ENCODE peak calls at places on chromosomes 16 and 17, in nine cellular contexts. One of them, this sample, is unnamed. For H3K9me3, the result is how much of the 10 kb centered on the place peaks cover.

GRCh38 chr16:80198265-80198994 is 342.4 kb upstream of the DYNLRB2 start:
- DNase-seq in neural progenitor cell: no peak
- DNase-seq in OCI-LY7: no peak
- DNase-seq in fibroblast of lung: peak
- DNase-seq in A549: peak
- DNase-seq in HepG2: peak
- DNase-seq in GM23248: peak
- DNase-seq in H1: no peak
- DNase-seq in neuronal stem cell: no peak
- DNase-seq in this sample: no peak

GRCh38 chr17:77227461-77228223 is 86.9 kb downstream of the SEC14L1 start:
- DNase-seq in OCI-LY7: no peak
- DNase-seq in GM23248: peak
- DNase-seq in neuronal stem cell: no peak
- DNase-seq in A549: no peak
- DNase-seq in neural progenitor cell: no peak
- DNase-seq in HepG2: no peak
- DNase-seq in fibroblast of lung: no peak
- DNase-seq in H1: no peak
- DNase-seq in this sample: no peak

GRCh38 chr16:57941016-57941656 is 29.8 kb downstream of the CNGB1 start:
- DNase-seq in H1: no peak
- DNase-seq in neural progenitor cell: no peak
- DNase-seq in HepG2: no peak
- DNase-seq in fibroblast of lung: peak
- DNase-seq in OCI-LY7: no peak
- DNase-seq in A549: no peak
- DNase-seq in neuronal stem cell: no peak
- DNase-seq in GM23248: peak
- DNase-seq in this sample: no peak

GRCh38 chr16:85927938-85928337 is 29.0 kb downstream of the IRF8 start:
- DNase-seq in OCI-LY7: no peak
- DNase-seq in GM23248: no peak
- DNase-seq in A549: no peak
- DNase-seq in HepG2: no peak
- DNase-seq in fibroblast of lung: no peak
- DNase-seq in neural progenitor cell: no peak
- DNase-seq in neuronal stem cell: no peak
- DNase-seq in H1: no peak
- DNase-seq in this sample: no peak

GRCh38 chr16:4800290-4801041 is 2.0 kb downstream of the ROGDI start:
- DNase-seq in A549: no peak
- DNase-seq in HepG2: peak
- DNase-seq in H1: no peak
- DNase-seq in OCI-LY7: no peak
- DNase-seq in neural progenitor cell: no peak
- DNase-seq in GM23248: no peak
- DNase-seq in neuronal stem cell: no peak
- DNase-seq in fibroblast of lung: no peak
- DNase-seq in this sample: no peak

GRCh38 chr17:50906443-50906842 is 40.3 kb upstream of the TOB1 start:
- DNase-seq in HepG2: no peak
- DNase-seq in H1: no peak
- DNase-seq in A549: no peak
- DNase-seq in neuronal stem cell: no peak
- DNase-seq in OCI-LY7: no peak
- DNase-seq in GM23248: no peak
- DNase-seq in fibroblast of lung: no peak
- DNase-seq in neural progenitor cell: no peak
- DNase-seq in this sample: no peak

GRCh38 chr16:77297996-77298637 is 98.9 kb downstream of the SYCE1L start:
- DNase-seq in OCI-LY7: no peak
- DNase-seq in H1: no peak
- DNase-seq in neural progenitor cell: no peak
- DNase-seq in GM23248: peak
- DNase-seq in A549: peak
- DNase-seq in neuronal stem cell: no peak
- DNase-seq in HepG2: no peak
- DNase-seq in fibroblast of lung: no peak
- DNase-seq in this sample: no peak

GRCh38 chr17:80795090-80795609 is 196.5 kb upstream of the CHMP6 start:
- DNase-seq in H1: no peak
- DNase-seq in neuronal stem cell: no peak
- DNase-seq in fibroblast of lung: no peak
- DNase-seq in HepG2: no peak
- DNase-seq in neural progenitor cell: no peak
- DNase-seq in A549: no peak
- DNase-seq in OCI-LY7: no peak
- DNase-seq in GM23248: no peak
- DNase-seq in this sample: no peak

GRCh38 chr17:32152130-32152529 is 9.8 kb downstream of the RHOT1 start:
- DNase-seq in OCI-LY7: no peak
- DNase-seq in HepG2: peak
- DNase-seq in neural progenitor cell: no peak
- DNase-seq in H1: no peak
- DNase-seq in fibroblast of lung: no peak
- DNase-seq in neuronal stem cell: no peak
- DNase-seq in A549: no peak
- DNase-seq in GM23248: no peak
- DNase-seq in this sample: no peak

GRCh38 chr16:15704545-15704987 is 54.5 kb downstream of the NDE1 start:
- DNase-seq in neuronal stem cell: peak
- DNase-seq in OCI-LY7: peak
- DNase-seq in neural progenitor cell: peak
- DNase-seq in H1: peak
- DNase-seq in HepG2: peak
- DNase-seq in A549: peak
- DNase-seq in fibroblast of lung: peak
- DNase-seq in GM23248: peak
- DNase-seq in this sample: peak
- H3K4me2 ChIP-seq in neuronal stem cell: no peak
- H3K4me2 ChIP-seq in OCI-LY7: no peak
- H3K4me2 ChIP-seq in neural progenitor cell: no peak
- H3K4me2 ChIP-seq in H1: no peak
- H3K4me2 ChIP-seq in HepG2: no peak
- H3K4me2 ChIP-seq in A549: no peak
- H3K4me2 ChIP-seq in fibroblast of lung: no peak
- H3K4me2 ChIP-seq in GM23248: no peak
- H3K4me2 ChIP-seq in this sample: no peak

DNA sequence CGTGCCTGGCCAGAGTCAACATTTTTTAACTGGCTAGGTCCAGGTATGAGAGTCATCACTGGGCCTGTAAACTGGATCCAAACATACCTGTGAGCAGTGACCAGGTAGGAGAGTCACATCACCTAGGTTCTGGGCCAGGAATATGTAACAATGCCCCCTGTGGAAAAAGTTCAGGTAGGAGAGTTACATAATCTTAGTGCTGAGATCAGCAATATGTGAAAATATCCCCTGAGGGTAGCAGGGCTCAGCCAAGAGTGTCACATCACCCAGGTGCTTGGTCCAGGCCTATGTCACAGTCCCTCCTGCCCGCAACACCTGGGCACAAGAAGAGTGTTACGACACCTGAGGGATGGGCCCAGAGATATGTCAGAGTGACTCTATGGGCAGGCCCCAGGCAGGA is 2104.7 kb downstream of the TP53TG3F start:
- DNase-seq in HepG2: no peak
- DNase-seq in neuronal stem cell: no peak
- DNase-seq in fibroblast of lung: no peak
- DNase-seq in OCI-LY7: no peak
- DNase-seq in GM23248: no peak
- DNase-seq in H1: no peak
- DNase-seq in neural progenitor cell: no peak
- DNase-seq in A549: no peak
- DNase-seq in this sample: no peak
- H3K9me3 ChIP-seq in HepG2: half or more
- H3K9me3 ChIP-seq in neuronal stem cell: half or more
- H3K9me3 ChIP-seq in fibroblast of lung: under half
- H3K9me3 ChIP-seq in OCI-LY7: under half
- H3K9me3 ChIP-seq in GM23248: under half
- H3K9me3 ChIP-seq in H1: half or more
- H3K9me3 ChIP-seq in neural progenitor cell: under half
- H3K9me3 ChIP-seq in A549: under half
- H3K9me3 ChIP-seq in this sample: under half

GRCh38 chr17:28738680-28739384 is 5.0 kb upstream of the TRAF4 start:
- DNase-seq in neuronal stem cell: no peak
- DNase-seq in OCI-LY7: peak
- DNase-seq in A549: no peak
- DNase-seq in fibroblast of lung: no peak
- DNase-seq in neural progenitor cell: no peak
- DNase-seq in HepG2: no peak
- DNase-seq in GM23248: no peak
- DNase-seq in H1: no peak
- DNase-seq in this sample: no peak
- H3K4me2 ChIP-seq in neuronal stem cell: no peak
- H3K4me2 ChIP-seq in OCI-LY7: peak
- H3K4me2 ChIP-seq in A549: no peak
- H3K4me2 ChIP-seq in fibroblast of lung: no peak
- H3K4me2 ChIP-seq in neural progenitor cell: no peak
- H3K4me2 ChIP-seq in HepG2: no peak
- H3K4me2 ChIP-seq in GM23248: no peak
- H3K4me2 ChIP-seq in H1: no peak
- H3K4me2 ChIP-seq in this sample: no peak

DNA sequence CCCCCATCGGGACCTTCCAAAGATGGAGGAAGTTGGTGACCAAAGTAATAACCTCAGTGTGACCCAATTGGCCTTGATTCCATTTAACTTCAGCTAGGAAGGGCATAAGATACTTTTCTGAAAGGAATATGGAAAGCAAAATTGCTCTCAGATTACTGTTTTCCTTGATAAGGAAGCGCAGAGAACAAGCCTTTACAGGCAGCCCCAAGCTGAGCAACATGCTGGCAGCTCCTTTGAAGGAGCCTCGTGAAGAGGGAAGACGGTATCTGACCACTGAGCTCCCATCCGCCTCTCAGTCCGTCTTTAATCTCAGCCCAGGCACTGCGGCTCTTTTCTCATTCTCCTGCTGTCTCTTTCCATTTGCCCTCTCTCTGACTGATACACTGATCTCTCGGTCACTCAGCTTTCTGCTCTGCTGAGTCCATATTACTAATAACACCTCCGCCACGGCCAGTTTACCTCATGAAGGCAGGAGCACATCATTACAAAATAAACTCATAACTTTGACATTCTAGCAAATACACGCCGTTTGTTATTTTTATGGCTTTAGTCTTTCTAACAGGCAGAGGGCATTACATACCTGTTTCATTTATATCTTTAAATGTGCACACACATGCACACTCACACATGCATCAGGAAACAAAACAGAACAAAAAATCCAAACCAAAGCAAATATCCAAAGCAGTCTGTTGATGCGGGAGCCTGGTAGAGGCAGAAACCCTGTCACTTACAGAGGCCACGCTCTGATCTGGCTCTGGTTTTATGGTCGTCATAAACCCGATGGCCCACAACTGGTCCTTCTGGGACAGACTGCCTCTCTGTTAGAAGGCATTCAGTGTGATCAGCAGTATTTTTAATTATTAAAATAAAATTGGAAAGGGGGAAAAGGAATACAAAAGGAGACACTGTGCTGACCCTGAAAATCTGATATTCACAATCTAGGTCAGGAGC is 183.2 kb downstream of the AATF start:
- DNase-seq in H1: no peak
- DNase-seq in fibroblast of lung: no peak
- DNase-seq in neural progenitor cell: peak
- DNase-seq in neuronal stem cell: no peak
- DNase-seq in HepG2: no peak
- DNase-seq in GM23248: no peak
- DNase-seq in A549: no peak
- DNase-seq in OCI-LY7: no peak
- DNase-seq in this sample: no peak
- H3K9me3 ChIP-seq in H1: under half
- H3K9me3 ChIP-seq in fibroblast of lung: under half
- H3K9me3 ChIP-seq in neural progenitor cell: under half
- H3K9me3 ChIP-seq in neuronal stem cell: under half
- H3K9me3 ChIP-seq in HepG2: under half
- H3K9me3 ChIP-seq in GM23248: under half
- H3K9me3 ChIP-seq in A549: under half
- H3K9me3 ChIP-seq in OCI-LY7: under half
- H3K9me3 ChIP-seq in this sample: under half

This sample was measured in keratinocyte.